ENCODE peak calls at places on chromosomes 2 and 18, in nine cellular contexts. W, T, D, K, E, V, H, J and R are unnamed samples.

GRCh38 chr2:234950730-234951385 is 959 bp upstream of the SH3BP4 start:
- DNase-seq in W (no peak), T (no peak), D (no peak), K (no peak), E (no peak), V (no peak), H (no peak), J (no peak), R (no peak)

GRCh38 chr2:28438532-28439063 is 45.9 kb downstream of the FOSL2 start:
- DNase-seq in W (no peak), T (no peak), D (no peak), K (no peak), E (no peak), V (no peak), H (no peak), J (no peak), R (no peak)

GRCh38 chr18:2480536-2480935 is 90.8 kb downstream of the METTL4 start:
- DNase-seq in W (no peak), T (no peak), D (no peak), K (no peak), E (no peak), V (no peak), H (no peak), J (no peak), R (no peak)

GRCh38 chr2:119184512-119184911 is 26.0 kb upstream of the C1QL2 start:
- DNase-seq in W (peak), T (peak), D (no peak), K (no peak), E (no peak), V (no peak), H (no peak), J (no peak), R (no peak)

GRCh38 chr2:117812443-117812842 is 2.0 kb upstream of the DDX18 start:
- DNase-seq in W (no peak), T (no peak), D (no peak), K (no peak), E (no peak), V (no peak), H (no peak), J (no peak), R (no peak)

GRCh38 chr2:64839844-64840243 is 149.4 kb upstream of the SLC1A4 start:
- DNase-seq in W (no peak), T (no peak), D (no peak), K (peak), E (no peak), V (no peak), H (no peak), J (no peak), R (peak)

GRCh38 chr2:190216829-190217228 is 102.8 kb downstream of the HIBCH start:
- DNase-seq in W (no peak), T (peak), D (peak), K (peak), E (no peak), V (no peak), H (no peak), J (no peak), R (peak)

GRCh38 chr2:16330571-16331351 is 334.9 kb downstream of the CYRIA start:
- DNase-seq in W (no peak), T (no peak), D (peak), K (no peak), E (no peak), V (no peak), H (no peak), J (no peak), R (peak)

GRCh38 chr2:159921752-159922404 is 123.9 kb upstream of the CD302 start:
- DNase-seq in W (peak), T (no peak), D (peak), K (peak), E (no peak), V (peak), H (peak), J (peak), R (peak)

GRCh38 chr2:61855178-61855523 is 1.3 kb upstream of the FAM161A start:
- DNase-seq in W (peak), T (peak), D (no peak), K (no peak), E (peak), V (peak), H (no peak), J (no peak), R (peak)

GRCh38 chr2:187500585-187501359 is 52.7 kb upstream of the CALCRL start:
- DNase-seq in W (peak), T (peak), D (no peak), K (no peak), E (no peak), V (no peak), H (no peak), J (no peak), R (peak)

GRCh38 chr2:119940856-119941255 is 72.0 kb upstream of the EPB41L5 start:
- DNase-seq in W (no peak), T (no peak), D (no peak), K (no peak), E (no peak), V (no peak), H (no peak), J (no peak), R (no peak)

GRCh38 chr18:21991897-21992296 is 177.5 kb upstream of the GATA6 start:
- DNase-seq in W (no peak), T (no peak), D (no peak), K (no peak), E (no peak), V (no peak), H (no peak), J (no peak), R (no peak)

GRCh38 chr2:37633234-37633633 is 38.2 kb downstream of the CDC42EP3 start:
- DNase-seq in W (no peak), T (no peak), D (no peak), K (no peak), E (no peak), V (no peak), H (no peak), J (no peak), R (no peak)

GRCh38 chr2:137118140-137118539 is 352.8 kb downstream of the THSD7B start:
- DNase-seq in W (no peak), T (no peak), D (no peak), K (no peak), E (no peak), V (no peak), H (no peak), J (no peak), R (no peak)

GRCh38 chr2:38217401-38218188 is 141.6 kb upstream of the CYP1B1 start:
- DNase-seq in W (no peak), T (no peak), D (no peak), K (no peak), E (no peak), V (no peak), H (no peak), J (no peak), R (no peak)

GRCh38 chr2:74530239-74531161 is 767 bp downstream of the HTRA2 start:
- DNase-seq in W (peak), T (peak), D (no peak), K (peak), E (no peak), V (peak), H (no peak), J (no peak), R (peak)

GRCh38 chr2:88127888-88128653 is at the start of gene FABP1:
- DNase-seq in W (no peak), T (no peak), D (no peak), K (no peak), E (no peak), V (no peak), H (no peak), J (no peak), R (no peak)

GRCh38 chr18:62982600-62983251 is 267.4 kb downstream of the PHLPP1 start:
- DNase-seq in W (peak), T (peak), D (no peak), K (peak), E (peak), V (peak), H (peak), J (peak), R (peak)

GRCh38 chr18:56785006-56785405 is 133.8 kb downstream of the WDR7 start:
- DNase-seq in W (no peak), T (no peak), D (no peak), K (no peak), E (no peak), V (no peak), H (no peak), J (no peak), R (no peak)

GRCh38 chr2:98805412-98806265 is 74.7 kb upstream of the MGAT4A start:
- DNase-seq in W (no peak), T (peak), D (no peak), K (no peak), E (peak), V (no peak), H (no peak), J (no peak), R (no peak)

GRCh38 chr2:23460228-23460627 is 75.2 kb downstream of the KLHL29 start:
- DNase-seq in W (peak), T (peak), D (no peak), K (no peak), E (no peak), V (no peak), H (no peak), J (no peak), R (peak)

GRCh38 chr18:37568671-37569070 is 3.1 kb upstream of the CELF4 start:
- DNase-seq in W (no peak), T (no peak), D (no peak), K (no peak), E (no peak), V (no peak), H (no peak), J (no peak), R (no peak)

GRCh38 chr18:62264984-62265383 is 60.1 kb upstream of the TNFRSF11A start:
- DNase-seq in W (no peak), T (no peak), D (no peak), K (no peak), E (no peak), V (no peak), H (no peak), J (no peak), R (no peak)

GRCh38 chr2:190759749-190760213 is 110.9 kb downstream of the NAB1 start:
- DNase-seq in W (peak), T (peak), D (no peak), K (no peak), E (peak), V (no peak), H (no peak), J (no peak), R (peak)

GRCh38 chr2:224847961-224848850 is 132.0 kb upstream of the CCDC195 start:
- DNase-seq in W (peak), T (peak), D (peak), K (no peak), E (peak), V (no peak), H (no peak), J (no peak), R (no peak)

GRCh38 chr2:72149556-72150156 is 2.0 kb upstream of the CYP26B1 start:
- DNase-seq in W (no peak), T (no peak), D (peak), K (no peak), E (no peak), V (no peak), H (no peak), J (no peak), R (no peak)

GRCh38 chr2:150088538-150088937 is 398.9 kb downstream of the RND3 start:
- DNase-seq in W (no peak), T (no peak), D (no peak), K (no peak), E (no peak), V (no peak), H (no peak), J (no peak), R (no peak)